ENCODE peak calls at places on chromosome 3, in eight cellular contexts. S is GM12865, D is cardiac fibroblast, N is AG09319, H is A549, W is fibroblast of mammary gland, C is glutamatergic neuron, J is suprapubic skin. T is an unnamed sample.

GRCh38 chr3:183698318-183698731 is 728 bp downstream of the YEATS2 start:
- DNase-seq in S (peak; percentile 31), D (peak; percentile 39), N (no peak), H (peak; percentile 6), W (peak; percentile 39), C (peak; percentile 62), J (peak; percentile 67), T (peak; percentile 45)

GRCh38 chr3:43378066-43378935 is 92.0 kb downstream of the SNRK start:
- DNase-seq in S (peak; percentile 71), D (peak; percentile 33), N (no peak), H (peak; percentile 35), W (peak; percentile 36), C (peak; percentile 39), J (peak; percentile 55), T (peak; percentile 67)

GRCh38 chr3:192943384-192943783 is 25.7 kb upstream of the MB21D2 start:
- DNase-seq in S (no peak), D (peak; percentile 71), N (no peak), H (no peak), W (peak; percentile 66), C (no peak), J (no peak), T (no peak)

GRCh38 chr3:191253089-191253799 is 54.2 kb downstream of the OSTN start:
- DNase-seq in S (peak; percentile 34), D (no peak), N (no peak), H (no peak), W (no peak), C (no peak), J (no peak), T (no peak)

GRCh38 chr3:155078959-155079794 is 942 bp upstream of the MME start:
- DNase-seq in S (no peak), D (peak; percentile 70), N (no peak), H (no peak), W (peak; percentile 79), C (no peak), J (no peak), T (no peak)

GRCh38 chr3:175246766-175247165 is 387.6 kb downstream of the NAALADL2 start:
- DNase-seq in S (no peak), D (no peak), N (no peak), H (no peak), W (no peak), C (no peak), J (no peak), T (no peak)

GRCh38 chr3:78794431-78794830 is 973.4 kb downstream of the ROBO1 start:
- DNase-seq in S (peak; percentile 23), D (no peak), N (no peak), H (no peak), W (no peak), C (no peak), J (no peak), T (no peak)

GRCh38 chr3:73674280-73674679 is 49.5 kb upstream of the PDZRN3 start:
- DNase-seq in S (no peak), D (peak; percentile 30), N (no peak), H (no peak), W (peak; percentile 79), C (no peak), J (no peak), T (no peak)

GRCh38 chr3:177545964-177546363 is 348.7 kb upstream of the TBL1XR1 start:
- DNase-seq in S (no peak), D (no peak), N (peak; percentile 41), H (no peak), W (peak; percentile 67), C (no peak), J (no peak), T (no peak)

GRCh38 chr3:197487911-197488391 is 67.8 kb downstream of the BDH1 start:
- DNase-seq in S (no peak), D (peak; percentile 89), N (no peak), H (peak; percentile 79), W (peak; percentile 98), C (peak; percentile 66), J (no peak), T (peak; percentile 76)

GRCh38 chr3:127899769-127900168 is 15.3 kb upstream of the KBTBD12 start:
- DNase-seq in S (no peak), D (no peak), N (no peak), H (no peak), W (no peak), C (no peak), J (no peak), T (no peak)

GRCh38 chr3:50242778-50243551 is 7.0 kb downstream of the GNAI2 start:
- DNase-seq in S (peak; percentile 58), D (peak; percentile 70), N (no peak), H (no peak), W (peak; percentile 58), C (no peak), J (no peak), T (no peak)

GRCh38 chr3:126054870-126055269 is 29.1 kb downstream of the SLC41A3 start:
- DNase-seq in S (no peak), D (no peak), N (no peak), H (no peak), W (no peak), C (no peak), J (no peak), T (no peak)

GRCh38 chr3:188242426-188243123 is 88.6 kb downstream of the LPP start:
- DNase-seq in S (peak; percentile 21), D (no peak), N (no peak), H (no peak), W (no peak), C (no peak), J (no peak), T (no peak)

GRCh38 chr3:55166577-55167555 is 239.0 kb upstream of the LRTM1 start:
- DNase-seq in S (peak; percentile 5), D (no peak), N (no peak), H (no peak), W (peak; percentile 58), C (no peak), J (no peak), T (no peak)

DNA sequence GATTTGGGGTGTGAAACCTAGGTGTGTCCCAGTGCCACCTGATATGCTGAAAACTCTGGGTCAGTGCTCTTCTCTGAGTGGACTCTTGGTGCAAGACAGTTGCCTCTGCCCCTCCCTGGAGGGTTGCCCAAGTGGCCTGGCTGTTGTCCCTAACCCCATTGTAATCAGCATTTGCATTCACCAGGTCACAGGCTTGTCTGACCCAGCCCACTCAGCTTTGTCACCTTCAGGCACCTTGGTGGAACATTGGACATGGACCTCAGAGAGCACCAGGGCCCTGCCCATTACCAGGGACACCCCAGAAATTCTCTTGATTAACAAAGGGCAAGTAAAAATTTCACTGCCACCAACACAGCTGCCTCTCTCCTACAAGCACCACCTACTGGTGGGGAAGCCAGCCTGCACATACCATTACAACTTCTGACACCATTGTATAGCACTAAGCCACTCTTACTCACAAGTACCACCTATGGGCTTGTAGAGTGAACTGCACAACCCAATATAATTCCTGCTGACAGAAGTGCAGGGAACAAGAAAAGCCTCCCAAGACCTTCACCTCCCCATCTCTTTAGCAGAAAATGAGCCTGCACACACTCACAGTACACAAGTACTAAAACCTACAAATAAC is 324.6 kb downstream of the EPHA6 start:
- DNase-seq in S (peak; percentile 29), D (no peak), N (no peak), H (peak; percentile 46), W (peak; percentile 0), C (no peak), J (no peak), T (no peak)
- TF ChIP-seq CTCF in S (peak; percentile 22), D (no peak), N (no peak), H (no peak), W (no peak), C (peak; percentile 44), J (no peak), T (peak; percentile 15)

DNA sequence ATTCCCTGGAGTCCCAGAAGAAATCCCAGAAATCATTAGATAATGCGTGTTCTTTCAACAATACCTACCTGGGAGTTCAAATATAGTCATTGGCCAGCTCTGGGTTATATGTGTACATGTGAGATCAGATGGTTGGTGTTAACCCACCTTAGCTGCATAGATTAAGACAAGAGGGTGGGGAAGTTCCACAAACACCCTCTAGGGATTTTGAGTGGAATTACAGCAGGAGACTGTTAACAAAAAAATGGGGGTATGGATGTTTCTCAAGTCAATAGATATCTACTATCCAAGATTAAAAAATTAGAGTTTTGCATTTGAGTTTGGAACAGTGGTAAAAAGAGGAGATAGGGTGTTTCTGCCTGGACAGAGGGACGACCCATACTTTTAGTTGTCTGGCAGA is 282.5 kb upstream of the CNTN3 start:
- DNase-seq in S (no peak), D (no peak), N (no peak), H (peak; percentile 5), W (peak; percentile 2), C (no peak), J (no peak), T (no peak)
- TF ChIP-seq CTCF in S (no peak), D (peak; percentile 17), N (no peak), H (no peak), W (peak; percentile 26), C (peak; percentile 55), J (no peak), T (no peak)

DNA sequence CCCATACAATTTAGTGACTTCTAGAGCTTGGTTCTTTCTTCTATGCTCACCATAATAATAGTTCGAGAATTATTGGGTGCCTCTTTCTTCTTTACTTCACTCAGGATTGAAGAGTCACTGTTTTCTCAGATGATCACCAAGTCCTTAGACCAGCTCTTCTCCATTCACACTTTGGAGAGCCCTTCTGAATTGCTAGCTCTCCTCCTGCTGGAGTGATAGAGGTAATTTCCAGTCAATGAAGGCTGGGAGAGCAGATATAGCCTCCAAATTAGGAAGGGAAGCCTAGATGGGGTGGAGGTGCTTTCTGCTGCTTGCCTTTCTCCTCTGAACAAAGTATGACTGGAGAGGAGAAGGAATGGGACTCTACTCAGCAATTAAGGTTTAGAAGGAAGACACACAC is 10.7 kb upstream of the BBX start:
- DNase-seq in S (no peak), D (no peak), N (no peak), H (peak; percentile 5), W (peak; percentile 4), C (no peak), J (no peak), T (no peak)
- TF ChIP-seq CTCF in S (no peak), D (no peak), N (no peak), H (no peak), W (peak; percentile 7), C (no peak), J (no peak), T (no peak)

GRCh38 chr3:62837145-62837787 is 38.0 kb downstream of the CADPS start:
- DNase-seq in S (no peak), D (no peak), N (no peak), H (no peak), W (no peak), C (no peak), J (no peak), T (no peak)

GRCh38 chr3:62827550-62827949 is 47.7 kb downstream of the CADPS start:
- DNase-seq in S (no peak), D (no peak), N (no peak), H (no peak), W (no peak), C (no peak), J (no peak), T (no peak)

GRCh38 chr3:62835594-62836236 is 39.5 kb downstream of the CADPS start:
- DNase-seq in S (no peak), D (no peak), N (no peak), H (no peak), W (peak; percentile 17), C (no peak), J (no peak), T (no peak)

GRCh38 chr3:62832569-62832968 is 42.6 kb downstream of the CADPS start:
- DNase-seq in S (no peak), D (no peak), N (no peak), H (no peak), W (no peak), C (no peak), J (no peak), T (no peak)

DNA sequence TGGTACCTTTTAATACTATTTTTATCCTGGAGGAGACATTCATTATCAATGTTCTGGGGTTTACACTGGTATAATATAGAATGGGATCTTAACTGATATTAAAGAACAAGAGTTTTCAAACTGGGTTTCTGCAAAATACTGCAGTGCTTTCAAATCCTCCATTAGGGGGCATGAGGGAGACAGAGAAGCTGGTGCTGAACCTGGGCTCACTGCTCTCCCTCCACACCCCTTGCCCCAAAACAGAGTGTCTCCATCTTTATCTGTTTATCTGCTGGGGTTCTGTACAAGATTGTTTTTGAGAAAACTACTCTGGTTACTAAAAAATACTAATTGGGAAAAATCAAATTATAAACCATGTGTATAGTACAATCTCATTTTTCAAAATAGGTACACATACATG is 41.7 kb downstream of the CADPS start:
- DNase-seq in S (peak; percentile 25), D (no peak), N (no peak), H (peak; percentile 1), W (peak; percentile 30), C (no peak), J (no peak), T (no peak)
- TF ChIP-seq CTCF in S (peak; percentile 29), D (peak; percentile 15), N (peak; percentile 50), H (no peak), W (peak; percentile 60), C (no peak), J (no peak), T (peak; percentile 12)